ENCODE peak calls at places on chromosomes 12 and 14, in eight cellular contexts. A is fibroblast of mammary gland, W is astrocyte of the cerebellum, C is ovary, D is brain microvascular endothelial cell, F is fibroblast of pulmonary artery, P is endothelial cell, B is Calu3. L is an unnamed sample.

GRCh38 chr12:1346126-1346525 is 248.3 kb downstream of the FBXL14 start:
- DNase-seq in A (peak), W (no peak), C (no peak), D (no peak), F (no peak), P (no peak), B (no peak), L (no peak)

GRCh38 chr12:92538970-92539749 is 163.6 kb upstream of the PLEKHG7 start:
- DNase-seq in A (peak), W (peak), C (no peak), D (peak), F (peak), P (no peak), B (peak), L (no peak)

GRCh38 chr12:110256780-110257431 is 24.1 kb upstream of the ATP2A2 start:
- DNase-seq in A (no peak), W (no peak), C (peak), D (no peak), F (no peak), P (no peak), B (no peak), L (no peak)

GRCh38 chr12:121581681-121582439 is 1.0 kb upstream of the KDM2B start:
- DNase-seq in A (peak), W (no peak), C (no peak), D (no peak), F (peak), P (no peak), B (no peak), L (no peak)

GRCh38 chr14:20332386-20332945 is 613 bp downstream of the CCNB1IP1 start:
- DNase-seq in A (no peak), W (no peak), C (no peak), D (no peak), F (peak), P (no peak), B (no peak), L (no peak)

GRCh38 chr14:51093371-51094281 is 1.3 kb downstream of the TRIM9 start:
- DNase-seq in A (no peak), W (no peak), C (peak), D (no peak), F (no peak), P (peak), B (no peak), L (peak)

GRCh38 chr12:42985506-42985905 is 396.0 kb upstream of the PRICKLE1 start:
- DNase-seq in A (no peak), W (no peak), C (no peak), D (peak), F (peak), P (peak), B (no peak), L (no peak)

GRCh38 chr14:38291681-38292459 is 36.0 kb upstream of the CLEC14A start:
- DNase-seq in A (no peak), W (no peak), C (no peak), D (no peak), F (peak), P (no peak), B (no peak), L (no peak)

GRCh38 chr12:41476499-41476898 is 288.4 kb downstream of the PDZRN4 start:
- DNase-seq in A (no peak), W (no peak), C (no peak), D (no peak), F (no peak), P (no peak), B (no peak), L (no peak)

GRCh38 chr12:91817512-91817911 is 328.1 kb downstream of the BTG1 start:
- DNase-seq in A (peak), W (peak), C (no peak), D (no peak), F (peak), P (no peak), B (no peak), L (no peak)

GRCh38 chr12:66403746-66404145 is 101.5 kb downstream of the HELB start:
- DNase-seq in A (no peak), W (no peak), C (no peak), D (no peak), F (no peak), P (no peak), B (peak), L (no peak)

GRCh38 chr12:25052191-25053020 is 103.5 kb upstream of the BCAT1 start:
- DNase-seq in A (no peak), W (no peak), C (no peak), D (no peak), F (peak), P (no peak), B (no peak), L (peak)

GRCh38 chr12:25811656-25812126 is 146.8 kb upstream of the RASSF8 start:
- DNase-seq in A (peak), W (no peak), C (no peak), D (peak), F (peak), P (no peak), B (no peak), L (no peak)

GRCh38 chr12:89873745-89874144 is 165.1 kb upstream of the ATP2B1 start:
- DNase-seq in A (peak), W (no peak), C (no peak), D (no peak), F (peak), P (no peak), B (no peak), L (no peak)

GRCh38 chr14:63454863-63455622 is 88.1 kb downstream of the PPP2R5E start:
- DNase-seq in A (peak), W (peak), C (no peak), D (peak), F (peak), P (no peak), B (no peak), L (no peak)

GRCh38 chr12:26798013-26798412 is 35.0 kb downstream of the ITPR2 start:
- DNase-seq in A (peak), W (no peak), C (no peak), D (peak), F (peak), P (no peak), B (no peak), L (no peak)

GRCh38 chr12:67394600-67394999 is 125.4 kb downstream of the CAND1 start:
- DNase-seq in A (peak), W (peak), C (peak), D (peak), F (peak), P (no peak), B (no peak), L (no peak)

GRCh38 chr14:34926552-34926951 is 51.4 kb upstream of the BAZ1A start:
- DNase-seq in A (no peak), W (no peak), C (no peak), D (no peak), F (peak), P (no peak), B (no peak), L (no peak)

GRCh38 chr12:59619461-59620240 is 23.8 kb downstream of the SLC16A7 start:
- DNase-seq in A (no peak), W (no peak), C (no peak), D (no peak), F (no peak), P (no peak), B (no peak), L (no peak)

GRCh38 chr14:80304125-80304766 is 92.9 kb upstream of the DIO2 start:
- DNase-seq in A (peak), W (no peak), C (no peak), D (no peak), F (peak), P (no peak), B (no peak), L (no peak)

GRCh38 chr12:124428792-124429281 is 133.9 kb downstream of the RFLNA start:
- DNase-seq in A (peak), W (no peak), C (no peak), D (no peak), F (no peak), P (no peak), B (no peak), L (no peak)

GRCh38 chr14:76346391-76347160 is 29.4 kb upstream of the ESRRB start:
- DNase-seq in A (no peak), W (no peak), C (no peak), D (no peak), F (no peak), P (no peak), B (no peak), L (no peak)

GRCh38 chr14:91374897-91375747 is 42.5 kb downstream of the CCDC88C start:
- DNase-seq in A (no peak), W (no peak), C (no peak), D (no peak), F (no peak), P (no peak), B (no peak), L (no peak)

GRCh38 chr12:11133816-11134215 is 628 bp downstream of the TAS2R30 start:
- DNase-seq in A (no peak), W (no peak), C (no peak), D (no peak), F (no peak), P (no peak), B (no peak), L (no peak)

GRCh38 chr14:81408595-81408994 is 8.5 kb upstream of the STON2 start:
- DNase-seq in A (no peak), W (no peak), C (no peak), D (no peak), F (no peak), P (no peak), B (peak), L (no peak)

GRCh38 chr14:92093320-92093719 is 13.1 kb downstream of the ATXN3 start:
- DNase-seq in A (peak), W (no peak), C (no peak), D (no peak), F (peak), P (no peak), B (no peak), L (no peak)

GRCh38 chr12:44889162-44889561 is 13.0 kb upstream of the NELL2 start:
- DNase-seq in A (no peak), W (no peak), C (no peak), D (no peak), F (no peak), P (no peak), B (no peak), L (no peak)

GRCh38 chr12:132373967-132374820 is 44.8 kb upstream of the GALNT9 start:
- DNase-seq in A (peak), W (no peak), C (no peak), D (no peak), F (peak), P (no peak), B (no peak), L (no peak)

GRCh38 chr12:94262228-94263010 is 114.0 kb downstream of the PLXNC1 start:
- DNase-seq in A (peak), W (peak), C (peak), D (peak), F (peak), P (no peak), B (peak), L (peak)

GRCh38 chr14:75123991-75124390 is 2.9 kb downstream of the NEK9 start:
- DNase-seq in A (peak), W (peak), C (no peak), D (peak), F (peak), P (peak), B (peak), L (no peak)

GRCh38 chr12:11701398-11701797 is 51.9 kb downstream of the ETV6 start:
- DNase-seq in A (no peak), W (no peak), C (no peak), D (no peak), F (no peak), P (no peak), B (no peak), L (no peak)

GRCh38 chr14:56891226-56891625 is 80.9 kb upstream of the OTX2 start:
- DNase-seq in A (no peak), W (no peak), C (no peak), D (no peak), F (no peak), P (no peak), B (no peak), L (no peak)

GRCh38 chr14:68779761-68780323 is 13.0 kb downstream of the ZFP36L1 start:
- DNase-seq in A (peak), W (no peak), C (peak), D (peak), F (peak), P (no peak), B (no peak), L (peak)

GRCh38 chr14:34781242-34781641 is 66.8 kb upstream of the CFL2 start:
- DNase-seq in A (peak), W (peak), C (no peak), D (peak), F (peak), P (peak), B (no peak), L (no peak)

GRCh38 chr14:101225729-101226152 is 322.2 kb upstream of the RTL1 start:
- DNase-seq in A (no peak), W (no peak), C (no peak), D (no peak), F (no peak), P (no peak), B (no peak), L (no peak)

GRCh38 chr14:101223561-101224162 is 320.1 kb upstream of the RTL1 start:
- DNase-seq in A (no peak), W (no peak), C (no peak), D (no peak), F (no peak), P (no peak), B (no peak), L (no peak)

GRCh38 chr14:101225116-101225728 is 321.7 kb upstream of the RTL1 start:
- DNase-seq in A (no peak), W (no peak), C (no peak), D (no peak), F (no peak), P (no peak), B (no peak), L (no peak)

GRCh38 chr14:101223147-101223546 is 319.6 kb upstream of the RTL1 start:
- DNase-seq in A (no peak), W (no peak), C (no peak), D (no peak), F (no peak), P (no peak), B (no peak), L (no peak)

DNA sequence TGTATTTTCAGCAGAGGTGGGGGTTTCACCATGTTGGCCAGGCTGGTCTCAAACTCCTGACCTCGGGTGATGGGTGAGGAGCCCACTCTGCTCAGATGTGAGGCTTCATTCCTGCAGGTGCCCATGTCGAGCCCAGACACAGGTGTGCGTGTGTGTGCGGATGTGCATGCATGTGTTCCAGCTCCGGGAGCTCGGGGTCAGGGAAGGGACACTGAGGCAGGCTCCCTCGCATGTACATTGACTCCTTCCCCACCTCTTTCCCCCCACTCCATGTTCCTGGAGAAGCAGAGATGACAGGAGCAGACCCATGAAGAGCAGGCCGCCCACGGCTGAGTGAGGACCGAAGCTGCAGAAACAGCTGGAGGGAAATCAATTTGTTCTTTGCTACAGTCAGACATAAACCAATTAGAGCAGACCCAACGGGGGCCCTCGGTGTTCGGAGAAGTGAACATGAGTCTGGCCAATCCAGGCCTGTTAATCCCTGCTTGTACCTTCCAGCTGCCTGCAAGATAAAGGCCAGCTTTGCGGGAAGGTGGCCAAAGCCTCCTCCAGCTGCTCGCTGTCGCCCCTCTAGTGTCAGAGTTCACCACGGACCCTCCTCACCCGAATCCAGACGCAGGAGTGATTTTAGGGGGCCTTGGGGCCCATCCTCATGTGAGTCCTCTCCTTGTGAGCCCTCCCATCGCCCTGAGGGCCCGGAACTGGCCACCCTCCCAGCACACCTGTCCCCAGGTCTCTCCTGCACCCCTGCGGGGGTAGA is 321.0 kb upstream of the RTL1 start:
- DNase-seq in A (no peak), W (no peak), C (no peak), D (no peak), F (no peak), P (no peak), B (no peak), L (peak)
- TF ChIP-seq CTCF in A (no peak), W (no peak), C (no peak), D (no peak), F (no peak), P (no peak), B (no peak), L (no peak)

GRCh38 chr14:58152569-58152857 is 500 bp upstream of the ARMH4 start:
- DNase-seq in A (no peak), W (no peak), C (no peak), D (no peak), F (no peak), P (no peak), B (no peak), L (no peak)

GRCh38 chr14:58150243-58150805 is 1.7 kb downstream of the ARMH4 start:
- DNase-seq in A (no peak), W (no peak), C (no peak), D (no peak), F (no peak), P (no peak), B (no peak), L (no peak)

GRCh38 chr14:58149196-58149595 is 2.8 kb downstream of the ARMH4 start:
- DNase-seq in A (no peak), W (no peak), C (no peak), D (no peak), F (no peak), P (no peak), B (no peak), L (no peak)

GRCh38 chr14:58151264-58151700 is 731 bp downstream of the ARMH4 start:
- DNase-seq in A (peak), W (no peak), C (no peak), D (peak), F (peak), P (peak), B (peak), L (no peak)

GRCh38 chr14:58151701-58152568 is at the start of gene ARMH4:
- DNase-seq in A (peak), W (peak), C (peak), D (peak), F (peak), P (peak), B (peak), L (peak)
- TF ChIP-seq CTCF in A (no peak), W (no peak), C (peak), D (no peak), F (no peak), P (no peak), B (no peak), L (no peak)

DNA sequence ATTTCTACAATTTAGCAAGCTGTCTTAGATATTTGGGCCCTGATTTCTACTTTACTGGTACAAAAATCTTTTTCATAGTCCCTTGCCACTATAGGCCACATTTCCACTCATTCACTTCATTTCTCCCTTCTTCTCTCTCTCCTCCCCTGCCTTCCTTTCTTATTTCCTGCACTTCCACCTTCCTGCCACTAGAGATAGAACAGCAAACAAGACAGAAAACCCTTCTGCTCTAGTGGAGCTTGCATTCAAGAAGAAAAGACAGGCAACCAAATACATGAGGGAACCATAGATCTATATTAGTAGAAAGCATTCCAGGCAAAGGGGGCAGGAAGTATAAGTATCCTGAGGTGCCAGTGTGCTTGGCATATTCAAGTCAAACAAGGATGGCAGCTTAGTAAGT is 623.5 kb downstream of the FLRT2 start:
- DNase-seq in A (no peak), W (no peak), C (no peak), D (no peak), F (no peak), P (no peak), B (no peak), L (no peak)
- TF ChIP-seq CTCF in A (no peak), W (no peak), C (no peak), D (peak), F (no peak), P (peak), B (no peak), L (no peak)

GRCh38 chr12:106773945-106774807 is at the start of gene RIC8B:
- DNase-seq in A (peak), W (peak), C (peak), D (peak), F (peak), P (peak), B (peak), L (peak)

GRCh38 chr12:106780010-106780625 is 5.6 kb downstream of the RIC8B start:
- DNase-seq in A (peak), W (no peak), C (no peak), D (peak), F (peak), P (no peak), B (peak), L (no peak)

GRCh38 chr12:106774808-106775524 is 484 bp downstream of the RIC8B start:
- DNase-seq in A (no peak), W (no peak), C (no peak), D (no peak), F (no peak), P (no peak), B (no peak), L (peak)

GRCh38 chr12:106773286-106773685 is 1.2 kb upstream of the RIC8B start:
- DNase-seq in A (no peak), W (no peak), C (no peak), D (no peak), F (no peak), P (no peak), B (peak), L (no peak)

DNA sequence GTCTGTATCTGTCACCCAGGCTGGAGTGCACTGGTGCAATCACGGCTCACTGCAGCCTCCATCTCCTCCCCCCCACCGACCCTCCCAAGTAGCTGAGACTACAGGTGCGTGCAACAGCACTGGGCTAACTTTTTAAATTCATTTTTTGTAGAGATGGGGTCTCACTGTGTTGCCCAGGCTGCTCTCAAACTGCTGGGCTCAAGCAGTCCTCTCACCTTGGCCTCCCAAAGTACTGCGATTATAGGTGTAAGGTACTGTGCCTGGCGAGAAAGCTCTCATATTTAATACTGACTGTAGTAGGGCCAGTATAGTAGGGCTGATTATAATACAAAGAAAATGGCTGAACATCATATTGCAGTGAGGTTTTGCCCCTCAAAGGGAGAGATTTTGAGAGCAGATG is 2.4 kb downstream of the RIC8B start:
- DNase-seq in A (no peak), W (no peak), C (no peak), D (no peak), F (no peak), P (no peak), B (no peak), L (no peak)
- TF ChIP-seq CTCF in A (no peak), W (no peak), C (no peak), D (no peak), F (no peak), P (no peak), B (no peak), L (no peak)

GRCh38 chr14:31802838-31803237 is 241.6 kb downstream of the NUBPL start:
- DNase-seq in A (no peak), W (no peak), C (no peak), D (no peak), F (no peak), P (no peak), B (no peak), L (no peak)

DNA sequence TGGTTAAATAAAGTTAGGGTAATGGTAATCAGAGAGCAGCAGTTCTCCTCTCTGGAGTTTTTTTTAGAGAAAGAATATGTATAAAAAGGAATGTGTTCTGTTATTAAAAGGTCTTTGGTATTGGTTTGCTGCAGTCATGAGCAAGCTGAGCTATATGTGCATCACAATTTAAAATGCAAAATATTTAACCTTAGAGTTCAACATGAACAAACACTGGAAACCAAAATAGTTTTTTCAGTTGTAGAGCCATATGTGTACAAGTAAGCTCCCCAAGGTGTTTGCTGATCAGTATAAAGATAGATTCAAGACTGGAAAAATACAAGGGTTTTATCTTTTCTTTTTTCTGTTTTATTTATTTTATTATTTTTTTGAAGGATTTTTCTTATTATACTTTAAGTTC is 245.0 kb downstream of the NUBPL start:
- DNase-seq in A (no peak), W (no peak), C (no peak), D (no peak), F (no peak), P (no peak), B (no peak), L (no peak)
- TF ChIP-seq CTCF in A (no peak), W (no peak), C (no peak), D (no peak), F (no peak), P (no peak), B (no peak), L (no peak)

L was measured in CD8-positive, alpha-beta T cell.